ENCODE peak calls at places on chromosomes 4 and X, in eight cellular contexts. X is AG08395; M is WTC11; T is aorta; J is upper lobe of right lung; S is stimulated activated effector memory CD8-positive, alpha-beta T cell treated with anti-CD3 and anti-CD28 coated beads, Interleukin-12 subunit alpha, Interleukin-12 subunit beta, amount 100 ng/mL, for 72 hours; O is activated naive CD4-positive, alpha-beta T cell treated with anti-CD3 and anti-CD28 coated beads, Interleukin-2, amount 50 U/mL, for 16 hours; H is fibroblast of gingiva. C is an unnamed sample.

GRCh38 chrX:49106930-49107329 is 16.6 kb downstream of the GPKOW start:
- DNase-seq in X (peak), M (peak), T (no peak), J (no peak), S (no peak), O (no peak), H (peak), C (peak)

GRCh38 chr4:106414366-106414765 is 45.8 kb upstream of the GIMD1 start:
- DNase-seq in X (no peak), M (no peak), T (no peak), J (no peak), S (no peak), O (no peak), H (no peak), C (no peak)

GRCh38 chrX:48794993-48795501 is 6.8 kb upstream of the HDAC6 start:
- DNase-seq in X (peak), M (no peak), T (peak), J (peak), S (no peak), O (no peak), H (peak), C (peak)

GRCh38 chr4:139453041-139453370 is 915 bp upstream of the RAB33B start:
- DNase-seq in X (peak), M (no peak), T (no peak), J (no peak), S (no peak), O (peak), H (no peak), C (peak)

GRCh38 chr4:141759796-141760425 is 123.5 kb downstream of the IL15 start:
- DNase-seq in X (no peak), M (no peak), T (no peak), J (no peak), S (no peak), O (no peak), H (peak), C (no peak)

GRCh38 chr4:152360045-152360410 is 175.9 kb downstream of the FBXW7 start:
- DNase-seq in X (no peak), M (no peak), T (no peak), J (no peak), S (no peak), O (no peak), H (no peak), C (no peak)

GRCh38 chr4:7570156-7570778 is 135.5 kb upstream of the PSAPL1 start:
- DNase-seq in X (no peak), M (no peak), T (no peak), J (no peak), S (no peak), O (no peak), H (no peak), C (no peak)

GRCh38 chr4:8540072-8540471 is 40.1 kb upstream of the GPR78 start:
- DNase-seq in X (no peak), M (no peak), T (no peak), J (peak), S (no peak), O (peak), H (no peak), C (no peak)

GRCh38 chr4:76011700-76012387 is 4.5 kb upstream of the CXCL9 start:
- DNase-seq in X (peak), M (peak), T (no peak), J (no peak), S (no peak), O (no peak), H (peak), C (no peak)

GRCh38 chr4:156949373-156949814 is 22.2 kb downstream of the PDGFC start:
- DNase-seq in X (peak), M (no peak), T (no peak), J (no peak), S (no peak), O (no peak), H (peak), C (peak)

GRCh38 chr4:90357117-90357710 is 230.0 kb downstream of the CCSER1 start:
- DNase-seq in X (peak), M (no peak), T (no peak), J (no peak), S (no peak), O (no peak), H (peak), C (peak)

GRCh38 chr4:123411514-123411913 is 14.9 kb downstream of the SPRY1 start:
- DNase-seq in X (no peak), M (no peak), T (no peak), J (no peak), S (no peak), O (no peak), H (no peak), C (no peak)

GRCh38 chr4:145808021-145808650 is 128.2 kb downstream of the C4orf51 start:
- DNase-seq in X (peak), M (no peak), T (no peak), J (no peak), S (peak), O (peak), H (peak), C (peak)

GRCh38 chr4:75708218-75708691 is 16.1 kb upstream of the USO1 start:
- DNase-seq in X (no peak), M (peak), T (no peak), J (no peak), S (no peak), O (peak), H (no peak), C (peak)

GRCh38 chr4:17276821-17277220 is 235.1 kb downstream of the QDPR start:
- DNase-seq in X (peak), M (no peak), T (peak), J (no peak), S (no peak), O (no peak), H (peak), C (no peak)

GRCh38 chrX:30690330-30690729 is 37.1 kb downstream of the GK start:
- DNase-seq in X (no peak), M (no peak), T (no peak), J (no peak), S (no peak), O (no peak), H (peak), C (no peak)

GRCh38 chr4:94127707-94128328 is 79.8 kb upstream of the SMARCAD1 start:
- DNase-seq in X (peak), M (no peak), T (no peak), J (no peak), S (no peak), O (no peak), H (no peak), C (peak)

GRCh38 chrX:82748901-82749505 is 759.1 kb upstream of the POU3F4 start:
- DNase-seq in X (no peak), M (no peak), T (no peak), J (no peak), S (no peak), O (no peak), H (peak), C (peak)

GRCh38 chr4:39528056-39528465 is 822 bp upstream of the UGDH start:
- DNase-seq in X (peak), M (no peak), T (peak), J (no peak), S (no peak), O (no peak), H (peak), C (peak)

GRCh38 chr4:94995684-94996394 is 238.1 kb downstream of the BMPR1B start:
- DNase-seq in X (peak), M (peak), T (no peak), J (no peak), S (no peak), O (no peak), H (peak), C (peak)

GRCh38 chr4:17797808-17798207 is 12.7 kb downstream of the DCAF16 start:
- DNase-seq in X (no peak), M (no peak), T (no peak), J (no peak), S (no peak), O (no peak), H (no peak), C (no peak)

GRCh38 chr4:72909461-72909860 is 160.1 kb downstream of the COX18 start:
- DNase-seq in X (peak), M (peak), T (no peak), J (no peak), S (no peak), O (no peak), H (no peak), C (peak)

GRCh38 chr4:186700746-186701145 is 22.9 kb downstream of the FAT1 start:
- DNase-seq in X (peak), M (no peak), T (peak), J (no peak), S (no peak), O (no peak), H (peak), C (no peak)

GRCh38 chr4:186725422-186726149 is 1.9 kb upstream of the FAT1 start:
- DNase-seq in X (peak), M (peak), T (peak), J (peak), S (no peak), O (no peak), H (peak), C (peak)

GRCh38 chr4:121696140-121696640 is 590 bp downstream of the ANXA5 start:
- DNase-seq in X (peak), M (peak), T (peak), J (peak), S (peak), O (peak), H (peak), C (peak)

GRCh38 chrX:71910526-71911022 is at the start of gene NHSL2:
- DNase-seq in X (no peak), M (peak), T (peak), J (no peak), S (peak), O (peak), H (no peak), C (no peak)

GRCh38 chr4:159946983-159947645 is 844.2 kb downstream of the RAPGEF2 start:
- DNase-seq in X (peak), M (no peak), T (no peak), J (no peak), S (no peak), O (no peak), H (peak), C (peak)

GRCh38 chrX:14899607-14900006 is 26.4 kb downstream of the MOSPD2 start:
- DNase-seq in X (peak), M (no peak), T (no peak), J (no peak), S (no peak), O (no peak), H (peak), C (peak)

GRCh38 chr4:182015893-182016292 is 227.3 kb upstream of the TENM3 start:
- DNase-seq in X (no peak), M (no peak), T (no peak), J (no peak), S (no peak), O (no peak), H (no peak), C (no peak)

GRCh38 chrX:78595901-78596502 is 63.1 kb downstream of the RTL3 start:
- DNase-seq in X (no peak), M (peak), T (no peak), J (no peak), S (no peak), O (peak), H (peak), C (peak)

GRCh38 chr4:145887241-145887964 is 51.2 kb downstream of the ZNF827 start:
- DNase-seq in X (peak), M (no peak), T (no peak), J (no peak), S (no peak), O (no peak), H (peak), C (no peak)

GRCh38 chr4:165476214-165477098 is 97.6 kb downstream of the CPE start:
- DNase-seq in X (no peak), M (no peak), T (no peak), J (no peak), S (no peak), O (no peak), H (no peak), C (no peak)

GRCh38 chr4:3417448-3417847 is 24.3 kb upstream of the HGFAC start:
- DNase-seq in X (no peak), M (no peak), T (peak), J (peak), S (no peak), O (peak), H (no peak), C (no peak)

GRCh38 chrX:72479324-72480274 is 93.0 kb downstream of the HDAC8 start:
- DNase-seq in X (no peak), M (no peak), T (no peak), J (no peak), S (no peak), O (no peak), H (no peak), C (no peak)

GRCh38 chr4:22417408-22417807 is 98.5 kb downstream of the ADGRA3 start:
- DNase-seq in X (no peak), M (no peak), T (no peak), J (no peak), S (no peak), O (no peak), H (no peak), C (no peak)

GRCh38 chr4:38663021-38663800 is 788 bp upstream of the KLF3 start:
- DNase-seq in X (no peak), M (peak), T (no peak), J (no peak), S (peak), O (peak), H (peak), C (no peak)

GRCh38 chr4:138405439-138405838 is 163.3 kb upstream of the SLC7A11 start:
- DNase-seq in X (no peak), M (no peak), T (no peak), J (no peak), S (no peak), O (no peak), H (no peak), C (peak)